ENCODE peak calls at places on chromosome 17, in seven cellular contexts. U is body of pancreas, W is ovary, A is IMR-90, F is small intestine, T is upper lobe of right lung, S is natural killer cell. Y is an unnamed sample.

GRCh38 chr17:34300652-34301390 is 15.3 kb downstream of the CCL11 start:
- DNase-seq in T (no peak), U (no peak), S (no peak), W (no peak), A (peak), F (no peak), Y (no peak)

GRCh38 chr17:5282639-5283217 is 644 bp downstream of the RABEP1 start:
- DNase-seq in W (peak), S (no peak), F (peak), T (peak), U (peak), A (no peak), Y (no peak)

GRCh38 chr17:76840443-76840767 is 27.8 kb upstream of the MGAT5B start:
- DNase-seq in F (no peak), A (no peak), S (no peak), T (no peak), U (no peak), W (no peak), Y (no peak)

GRCh38 chr17:80792373-80792781 is 199.3 kb upstream of the CHMP6 start:
- DNase-seq in T (no peak), U (no peak), S (no peak), W (peak), A (peak), F (no peak), Y (no peak)

GRCh38 chr17:12522743-12523181 is 142.9 kb upstream of the MYOCD start:
- DNase-seq in U (no peak), S (no peak), F (peak), A (peak), W (no peak), T (no peak), Y (peak)

GRCh38 chr17:8005357-8005756 is 2.9 kb downstream of the GUCY2D start:
- DNase-seq in A (no peak), S (no peak), T (peak), U (no peak), F (no peak), W (no peak), Y (no peak)

GRCh38 chr17:31508310-31509094 is 117.0 kb downstream of the RAB11FIP4 start:
- DNase-seq in A (peak), U (no peak), F (peak), S (peak), W (no peak), T (no peak), Y (no peak)

GRCh38 chr17:13939222-13939621 is 130.1 kb upstream of the COX10 start:
- DNase-seq in T (no peak), U (no peak), W (no peak), F (no peak), A (no peak), S (no peak), Y (no peak)

GRCh38 chr17:68320311-68320865 is 29.1 kb downstream of the ARSG start:
- DNase-seq in U (no peak), T (no peak), S (no peak), A (no peak), F (no peak), W (no peak), Y (no peak)